ENCODE peak calls at places on chromosomes 4 and X, in ten cellular contexts. B is kidney tubule cell, Z is lower lobe of right lung, N is A673, T is dermis blood vessel endothelial cell, S is A549, G is BJ, M is H1, R is esophagus squamous epithelium, Q is brain microvascular endothelial cell. V is an unnamed sample.

GRCh38 chr4:67393699-67394281 is 151.5 kb downstream of the CENPC start:
- DNase-seq in B (peak), Z (no peak), N (peak), T (peak), S (peak), G (no peak), M (no peak), R (no peak), Q (peak), V (peak)

GRCh38 chrX:17613979-17614572 is 123.2 kb upstream of the SCML1 start:
- DNase-seq in B (no peak), Z (peak), N (no peak), T (no peak), S (no peak), G (no peak), M (no peak), R (no peak), Q (no peak), V (no peak)

GRCh38 chr4:159328766-159329165 is 225.9 kb downstream of the RAPGEF2 start:
- DNase-seq in B (no peak), Z (no peak), N (no peak), T (no peak), S (no peak), G (no peak), M (no peak), R (no peak), Q (no peak), V (no peak)

GRCh38 chrX:77451041-77451440 is 3.9 kb downstream of the FGF16 start:
- DNase-seq in B (peak), Z (no peak), N (no peak), T (peak), S (no peak), G (peak), M (no peak), R (no peak), Q (peak), V (no peak)

GRCh38 chr4:148369919-148370318 is 72.3 kb downstream of the NR3C2 start:
- DNase-seq in B (no peak), Z (no peak), N (no peak), T (no peak), S (no peak), G (no peak), M (no peak), R (no peak), Q (no peak), V (no peak)

GRCh38 chrX:15903186-15903681 is 48.6 kb upstream of the AP1S2 start:
- DNase-seq in B (peak), Z (no peak), N (no peak), T (no peak), S (no peak), G (no peak), M (no peak), R (peak), Q (no peak), V (no peak)

GRCh38 chrX:104432321-104432720 is 133.7 kb upstream of the IL1RAPL2 start:
- DNase-seq in B (peak), Z (no peak), N (no peak), T (no peak), S (no peak), G (no peak), M (no peak), R (no peak), Q (no peak), V (no peak)

GRCh38 chr4:7166286-7166685 is 26.1 kb upstream of the SORCS2 start:
- DNase-seq in B (no peak), Z (no peak), N (no peak), T (no peak), S (no peak), G (no peak), M (no peak), R (no peak), Q (no peak), V (no peak)

GRCh38 chr4:52157641-52158316 is 106.7 kb downstream of the SPATA18 start:
- DNase-seq in B (no peak), Z (no peak), N (no peak), T (no peak), S (no peak), G (no peak), M (no peak), R (no peak), Q (peak), V (no peak)

GRCh38 chr4:145956288-145956890 is 17.8 kb upstream of the ZNF827 start:
- DNase-seq in B (peak), Z (no peak), N (peak), T (peak), S (no peak), G (no peak), M (peak), R (no peak), Q (peak), V (peak)

GRCh38 chr4:96356591-96357360 is 516.9 kb downstream of the PDHA2 start:
- DNase-seq in B (peak), Z (no peak), N (no peak), T (no peak), S (no peak), G (no peak), M (no peak), R (no peak), Q (no peak), V (no peak)

GRCh38 chrX:136386821-136387220 is 86.1 kb downstream of the ADGRG4 start:
- DNase-seq in B (no peak), Z (no peak), N (peak), T (no peak), S (no peak), G (no peak), M (no peak), R (no peak), Q (no peak), V (no peak)

GRCh38 chr4:186021461-186022167 is 47.3 kb upstream of the TLR3 start:
- DNase-seq in B (peak), Z (no peak), N (peak), T (peak), S (peak), G (no peak), M (peak), R (no peak), Q (peak), V (no peak)

GRCh38 chrX:155094468-155095061 is 23.3 kb downstream of the BRCC3 start:
- DNase-seq in B (peak), Z (no peak), N (peak), T (peak), S (no peak), G (no peak), M (no peak), R (no peak), Q (peak), V (no peak)

GRCh38 chrX:41335590-41336331 is 1.8 kb downstream of the DDX3X start:
- DNase-seq in B (no peak), Z (no peak), N (no peak), T (no peak), S (no peak), G (no peak), M (no peak), R (no peak), Q (peak), V (no peak)

GRCh38 chr4:15753786-15754185 is 24.3 kb upstream of the CD38 start:
- DNase-seq in B (peak), Z (no peak), N (no peak), T (peak), S (no peak), G (no peak), M (no peak), R (no peak), Q (peak), V (no peak)

GRCh38 chr4:99615210-99615834 is 40.7 kb downstream of the MTTP start:
- DNase-seq in B (no peak), Z (no peak), N (peak), T (no peak), S (no peak), G (no peak), M (no peak), R (no peak), Q (no peak), V (no peak)

GRCh38 chr4:77104405-77105292 is 28.9 kb upstream of the CCNI start:
- DNase-seq in B (peak), Z (peak), N (no peak), T (peak), S (no peak), G (no peak), M (no peak), R (no peak), Q (peak), V (no peak)

GRCh38 chrX:989959-990510 is 222.4 kb downstream of the CRLF2 start:
- DNase-seq in B (peak), Z (no peak), N (peak), T (peak), S (peak), G (peak), M (no peak), R (peak), Q (peak), V (peak)

GRCh38 chr4:119271361-119272085 is 50.4 kb downstream of the FABP2 start:
- DNase-seq in B (no peak), Z (no peak), N (no peak), T (peak), S (no peak), G (no peak), M (no peak), R (no peak), Q (no peak), V (no peak)

GRCh38 chr4:128354205-128354821 is 66.7 kb upstream of the PGRMC2 start:
- DNase-seq in B (peak), Z (no peak), N (peak), T (peak), S (peak), G (peak), M (no peak), R (no peak), Q (peak), V (no peak)

GRCh38 chr4:159927781-159928180 is 824.9 kb downstream of the RAPGEF2 start:
- DNase-seq in B (no peak), Z (no peak), N (no peak), T (no peak), S (no peak), G (no peak), M (no peak), R (no peak), Q (no peak), V (no peak)

GRCh38 chr4:32337403-32337802 is 1617.2 kb downstream of the PCDH7 start:
- DNase-seq in B (no peak), Z (no peak), N (no peak), T (no peak), S (no peak), G (no peak), M (no peak), R (no peak), Q (no peak), V (no peak)

GRCh38 chrX:153642655-153643430 is 4.2 kb upstream of the DUSP9 start:
- DNase-seq in B (no peak), Z (no peak), N (no peak), T (no peak), S (no peak), G (no peak), M (no peak), R (no peak), Q (no peak), V (no peak)

GRCh38 chr4:41714601-41715000 is 33.9 kb downstream of the PHOX2B start:
- DNase-seq in B (no peak), Z (no peak), N (no peak), T (no peak), S (no peak), G (no peak), M (no peak), R (no peak), Q (no peak), V (no peak)

GRCh38 chr4:25727711-25728493 is 72.3 kb downstream of the SLC34A2 start:
- DNase-seq in B (peak), Z (no peak), N (no peak), T (no peak), S (no peak), G (no peak), M (no peak), R (no peak), Q (no peak), V (no peak)

GRCh38 chr4:165131247-165131832 is 18.7 kb upstream of the TMEM192 start:
- DNase-seq in B (peak), Z (no peak), N (peak), T (peak), S (peak), G (no peak), M (peak), R (no peak), Q (peak), V (peak)